ENCODE peak calls at places on chromosomes 13 and 19, in seven cellular contexts. K is CD4-positive, CD25-positive, alpha-beta regulatory T cell; D is NCI-H2171; W is stimulated activated CD8-positive, alpha-beta memory T cell treated with anti-CD3 and anti-CD28 coated beads, Interleukin-15, amount 100 ng/mL, for 1 hour; J is tibial nerve; S is activated naive CD4-positive, alpha-beta T cell treated with anti-CD3 and anti-CD28 coated beads, Interleukin-2, amount 50 U/mL, for 16 hours; V is activated gamma-delta T cell. M is an unnamed sample.

GRCh38 chr13:74575729-74576125 is 441.5 kb upstream of the KLF12 start:
- DNase-seq in V (peak; percentile 19), W (peak; percentile 6), D (peak; percentile 26), K (peak; percentile 63), J (peak; percentile 36), S (peak; percentile 41), M (peak; percentile 32)

GRCh38 chr13:114230117-114230516 is 4.6 kb upstream of the CDC16 start:
- DNase-seq in W (no peak), V (no peak), D (no peak), S (no peak), J (no peak), K (no peak), M (no peak)

GRCh38 chr13:96089749-96090239 is at the start of gene HS6ST3:
- DNase-seq in V (no peak), D (peak; percentile 74), J (no peak), S (no peak), W (no peak), K (no peak), M (no peak)

GRCh38 chr13:110201114-110201513 is 105.8 kb downstream of the COL4A1 start:
- DNase-seq in J (no peak), V (no peak), D (no peak), S (no peak), W (no peak), K (no peak), M (no peak)

GRCh38 chr13:66071608-66072007 is 1158.5 kb downstream of the PCDH9 start:
- DNase-seq in V (no peak), W (no peak), S (no peak), D (no peak), J (no peak), K (no peak), M (no peak)

GRCh38 chr13:27151798-27152599 is 19.6 kb downstream of the USP12 start:
- DNase-seq in W (no peak), K (peak; percentile 47), S (no peak), V (no peak), D (no peak), J (no peak), M (no peak)

GRCh38 chr13:59734393-59734792 is 429.3 kb downstream of the DIAPH3 start:
- DNase-seq in W (no peak), K (peak; percentile 31), V (no peak), D (no peak), S (no peak), J (no peak), M (no peak)

GRCh38 chr13:33034897-33035296 is 18.7 kb downstream of the KL start:
- DNase-seq in W (no peak), J (no peak), K (no peak), D (no peak), V (no peak), S (no peak), M (no peak)

GRCh38 chr13:97492684-97493371 is 58.9 kb downstream of the RAP2A start:
- DNase-seq in D (no peak), V (no peak), J (no peak), K (no peak), S (no peak), W (no peak), M (no peak)

GRCh38 chr19:58397533-58398037 is 2.1 kb downstream of the RNF225 start:
- DNase-seq in S (no peak), D (no peak), V (no peak), K (no peak), J (no peak), W (no peak), M (no peak)

GRCh38 chr19:2164020-2164988 is 571 bp downstream of the DOT1L start:
- DNase-seq in W (no peak), J (peak; percentile 50), S (peak; percentile 46), D (peak; percentile 15), K (peak; percentile 40), V (no peak), M (no peak)

GRCh38 chr19:42471554-42472249 is 29.0 kb upstream of the CXCL17 start:
- DNase-seq in S (no peak), D (no peak), J (no peak), V (no peak), K (no peak), W (no peak), M (no peak)

GRCh38 chr13:99926014-99926731 is 45.4 kb downstream of the ZIC5 start:
- DNase-seq in W (no peak), D (peak; percentile 76), S (no peak), J (no peak), K (no peak), V (no peak), M (no peak)

GRCh38 chr13:51364404-51365008 is 25.0 kb downstream of the SERPINE3 start:
- DNase-seq in D (no peak), S (no peak), W (no peak), K (no peak), V (no peak), J (no peak), M (no peak)

GRCh38 chr13:23673354-23673753 is 103.1 kb downstream of the TNFRSF19 start:
- DNase-seq in V (no peak), K (no peak), J (no peak), S (no peak), W (no peak), D (no peak), M (no peak)

GRCh38 chr19:3983936-3984583 is 1.2 kb downstream of the EEF2 start:
- DNase-seq in J (no peak), D (no peak), S (no peak), V (no peak), K (peak; percentile 28), W (no peak), M (no peak)

GRCh38 chr13:65336916-65337315 is 1893.2 kb downstream of the PCDH9 start:
- DNase-seq in S (no peak), K (no peak), J (no peak), W (no peak), V (no peak), D (no peak), M (no peak)

GRCh38 chr13:60351326-60351725 is 45.7 kb upstream of the TDRD3 start:
- DNase-seq in D (no peak), S (no peak), V (no peak), K (no peak), J (peak; percentile 12), W (no peak), M (no peak)

GRCh38 chr13:67369895-67370660 is 139.9 kb upstream of the PCDH9 start:
- DNase-seq in J (no peak), W (no peak), D (no peak), V (no peak), S (no peak), K (no peak), M (no peak)

M was measured in thoracic aorta.